ENCODE peak calls at places on chromosome 14, in nine cellular contexts. O, V, E, M, Z, I, W, K and L are unnamed samples. For H3K9me3 and H3K4me1, the result is how much of the 10 kb centered on the place peaks cover.

GRCh38 chr14:91418387-91419043 is 895 bp upstream of the CCDC88C start:
- DNase-seq in O (peak), V (peak), E (peak), M (peak), Z (peak), I (peak), W (peak), K (peak), L (peak)

GRCh38 chr14:77203611-77204456 is 22.2 kb downstream of the TMEM63C start:
- DNase-seq in O (no peak), V (no peak), E (no peak), M (no peak), Z (no peak), I (no peak), W (peak), K (no peak), L (peak)

GRCh38 chr14:50013198-50013918 is 103.0 kb downstream of the VCPKMT start:
- DNase-seq in O (peak), V (no peak), E (no peak), M (peak), Z (no peak), I (no peak), W (no peak), K (peak), L (no peak)

GRCh38 chr14:61403411-61403810 is 82.0 kb downstream of the PRKCH start:
- DNase-seq in O (no peak), V (peak), E (no peak), M (no peak), Z (no peak), I (no peak), W (no peak), K (no peak), L (no peak)

GRCh38 chr14:60311417-60311816 is 62.4 kb downstream of the PPM1A start:
- DNase-seq in O (no peak), V (no peak), E (no peak), M (peak), Z (no peak), I (no peak), W (no peak), K (no peak), L (peak)

GRCh38 chr14:31560759-31561154 is 447 bp upstream of the NUBPL start:
- DNase-seq in O (no peak), V (no peak), E (no peak), M (peak), Z (no peak), I (no peak), W (no peak), K (no peak), L (no peak)

GRCh38 chr14:30874999-30875787 is 834 bp downstream of the COCH start:
- DNase-seq in O (no peak), V (no peak), E (peak), M (no peak), Z (no peak), I (no peak), W (peak), K (no peak), L (no peak)

GRCh38 chr14:56219666-56220413 is 101.6 kb downstream of the PELI2 start:
- DNase-seq in O (no peak), V (no peak), E (no peak), M (no peak), Z (no peak), I (no peak), W (no peak), K (no peak), L (no peak)

GRCh38 chr14:78425332-78425731 is 255.2 kb downstream of the NRXN3 start:
- DNase-seq in O (no peak), V (no peak), E (no peak), M (no peak), Z (no peak), I (no peak), W (peak), K (no peak), L (no peak)

GRCh38 chr14:101516401-101516800 is 44.9 kb upstream of the DIO3 start:
- DNase-seq in O (no peak), V (no peak), E (no peak), M (no peak), Z (no peak), I (no peak), W (no peak), K (no peak), L (no peak)

GRCh38 chr14:89185919-89186849 is 230.8 kb downstream of the FOXN3 start:
- DNase-seq in O (no peak), V (no peak), E (no peak), M (peak), Z (no peak), I (no peak), W (peak), K (peak), L (no peak)

GRCh38 chr14:73757876-73758391 is 43.8 kb upstream of the PNMA1 start:
- DNase-seq in O (no peak), V (no peak), E (no peak), M (no peak), Z (no peak), I (no peak), W (no peak), K (no peak), L (no peak)

GRCh38 chr14:74871819-74872218 is 4.1 kb downstream of the PROX2 start:
- DNase-seq in O (no peak), V (no peak), E (no peak), M (no peak), Z (no peak), I (no peak), W (no peak), K (no peak), L (no peak)

GRCh38 chr14:100528962-100529560 is 58.2 kb downstream of the BEGAIN start:
- DNase-seq in O (peak), V (no peak), E (no peak), M (no peak), Z (peak), I (no peak), W (no peak), K (no peak), L (peak)

GRCh38 chr14:21680072-21680471 is 6.5 kb upstream of the OR4E1 start:
- DNase-seq in O (no peak), V (no peak), E (no peak), M (peak), Z (no peak), I (no peak), W (no peak), K (no peak), L (no peak)

GRCh38 chr14:88170333-88170732 is 152.7 kb downstream of the KCNK10 start:
- DNase-seq in O (no peak), V (no peak), E (no peak), M (no peak), Z (no peak), I (no peak), W (no peak), K (no peak), L (no peak)

GRCh38 chr14:95980402-95980801 is 58.8 kb upstream of the C14orf132 start:
- DNase-seq in O (no peak), V (no peak), E (no peak), M (no peak), Z (no peak), I (no peak), W (no peak), K (no peak), L (no peak)

GRCh38 chr14:93800038-93800937 is 12.0 kb upstream of the PRIMA1 start:
- DNase-seq in O (no peak), V (no peak), E (no peak), M (no peak), Z (no peak), I (no peak), W (no peak), K (no peak), L (no peak)

GRCh38 chr14:77123381-77124344 is 17.9 kb downstream of the ZDHHC22 start:
- DNase-seq in O (peak), V (no peak), E (peak), M (no peak), Z (peak), I (no peak), W (no peak), K (peak), L (no peak)

GRCh38 chr14:100782516-100783320 is 43.2 kb upstream of the MEG3 start:
- DNase-seq in O (peak), V (no peak), E (no peak), M (no peak), Z (no peak), I (no peak), W (no peak), K (no peak), L (no peak)

GRCh38 chr14:101075025-101075800 is 171.7 kb upstream of the RTL1 start:
- DNase-seq in O (no peak), V (no peak), E (no peak), M (peak), Z (no peak), I (no peak), W (no peak), K (no peak), L (no peak)

GRCh38 chr14:72800848-72801370 is 93.0 kb downstream of the DPF3 start:
- DNase-seq in O (no peak), V (no peak), E (no peak), M (no peak), Z (no peak), I (no peak), W (no peak), K (no peak), L (no peak)

GRCh38 chr14:81219821-81220487 is 805 bp downstream of the GTF2A1 start:
- DNase-seq in O (no peak), V (peak), E (peak), M (peak), Z (peak), I (no peak), W (peak), K (no peak), L (peak)

DNA sequence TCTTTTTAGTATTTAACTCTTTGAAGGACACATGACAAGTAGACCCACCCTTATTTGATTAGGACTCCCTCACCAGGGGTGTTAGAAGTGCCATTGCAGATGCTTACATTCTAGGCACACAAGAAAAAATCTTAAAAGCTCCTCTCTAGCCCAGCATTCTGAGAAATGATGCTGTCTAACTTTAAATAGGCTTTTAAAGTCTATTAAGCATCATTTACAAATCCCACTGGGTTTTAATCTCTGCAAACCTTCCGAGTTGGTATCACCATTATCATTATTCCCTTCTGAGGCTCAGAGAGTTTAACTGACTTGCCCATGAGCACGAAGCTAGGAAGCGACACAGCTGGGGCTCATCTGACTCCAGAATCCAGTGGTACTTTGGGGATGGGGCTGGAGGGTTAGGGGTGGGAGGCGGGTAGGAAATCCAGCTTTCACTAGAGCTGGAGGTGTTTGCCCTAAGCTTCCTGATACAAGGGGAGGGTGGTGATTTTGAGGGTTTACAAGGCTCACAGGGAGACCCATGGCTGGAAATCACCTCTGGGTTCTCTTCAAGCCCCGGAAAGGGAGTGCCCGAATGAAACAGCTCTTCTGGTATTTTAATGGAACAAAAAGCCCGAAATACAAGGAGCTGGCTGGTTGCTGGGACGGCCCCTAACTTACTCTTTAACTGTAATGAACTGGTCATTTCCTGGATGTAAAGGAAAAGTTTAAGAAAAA is 109.2 kb upstream of the FUT8 start:
- DNase-seq in O (no peak), V (no peak), E (no peak), M (peak), Z (no peak), I (no peak), W (peak), K (no peak), L (no peak)
- H3K9me3 ChIP-seq in O (under half), V (under half), E (under half), M (under half), Z (under half), I (under half), W (under half), K (under half), L (under half)

GRCh38 chr14:52935847-52936246 is 15.0 kb downstream of the FERMT2 start:
- DNase-seq in O (no peak), V (no peak), E (no peak), M (no peak), Z (no peak), I (no peak), W (no peak), K (no peak), L (no peak)
- H3K4me1 ChIP-seq in O (under half), V (under half), E (half or more), M (under half), Z (half or more), I (under half), W (under half), K (under half), L (under half)

GRCh38 chr14:51293926-51294290 is 53.9 kb downstream of the TMX1 start:
- DNase-seq in O (no peak), V (no peak), E (no peak), M (no peak), Z (no peak), I (no peak), W (no peak), K (no peak), L (no peak)
- H3K27ac ChIP-seq in O (no peak), V (no peak), E (peak), M (no peak), Z (peak), I (no peak), W (no peak), K (no peak), L (no peak)

GRCh38 chr14:98612434-98613200 is 659.4 kb downstream of the BCL11B start:
- DNase-seq in O (no peak), V (no peak), E (no peak), M (no peak), Z (no peak), I (no peak), W (no peak), K (no peak), L (no peak)
- H3K9me3 ChIP-seq in O (under half), V (under half), E (under half), M (under half), Z (under half), I (under half), W (under half), K (under half), L (under half)

GRCh38 chr14:68949236-68949965 is 29.7 kb downstream of the ACTN1 start:
- DNase-seq in O (no peak), V (no peak), E (no peak), M (peak), Z (no peak), I (no peak), W (no peak), K (no peak), L (no peak)

GRCh38 chr14:68952544-68953535 is 26.3 kb downstream of the ACTN1 start:
- DNase-seq in O (no peak), V (no peak), E (no peak), M (peak), Z (peak), I (no peak), W (no peak), K (no peak), L (peak)

GRCh38 chr14:68951051-68951797 is 27.9 kb downstream of the ACTN1 start:
- DNase-seq in O (peak), V (no peak), E (peak), M (peak), Z (peak), I (peak), W (no peak), K (peak), L (peak)

GRCh38 chr14:68950111-68950510 is 29.0 kb downstream of the ACTN1 start:
- DNase-seq in O (no peak), V (no peak), E (no peak), M (peak), Z (no peak), I (no peak), W (no peak), K (no peak), L (no peak)

GRCh38 chr14:68951800-68952540 is 27.1 kb downstream of the ACTN1 start:
- DNase-seq in O (no peak), V (no peak), E (peak), M (no peak), Z (peak), I (no peak), W (no peak), K (no peak), L (no peak)
- H3K4me1 ChIP-seq in O (half or more), V (under half), E (half or more), M (half or more), Z (half or more), I (half or more), W (under half), K (half or more), L (under half)